ENCODE peak calls at places on chromosomes 16 and 17, in ten cellular contexts. C is MCF 10A, P is breast epithelium, D is anterior cingulate cortex, B is Karpas-422, O is left ventricle myocardium superior, Z is IMR-90, Q is iris pigment epithelial cell, G is NCI-H2171 treated with DMSO at 0.1 percent for 48 hours, H is NCI-H774. N is an unnamed sample.
A peak's percentile ranks its signal among the peaks of the same experiment; 100 is the strongest.

GRCh38 chr16:11636172-11636721 is 32.0 kb upstream of the SNN start:
- DNase-seq in G (peak; percentile 95), Z (no peak), O (no peak), P (no peak), D (no peak), B (no peak), Q (no peak), H (peak; percentile 92), C (peak; percentile 75), N (no peak)

GRCh38 chr17:74637912-74638311 is 14.4 kb upstream of the CD300E start:
- DNase-seq in Z (no peak), H (no peak), C (no peak), O (no peak), B (no peak), Q (no peak), P (no peak), G (no peak), D (no peak), N (peak; percentile 62)

GRCh38 chr17:73069164-73069774 is 23.2 kb downstream of the SLC39A11 start:
- DNase-seq in C (no peak), G (no peak), B (no peak), Q (no peak), O (no peak), Z (no peak), H (peak; percentile 30), D (no peak), P (no peak), N (no peak)

GRCh38 chr17:45050680-45051059 is 762 bp downstream of the DCAKD start:
- DNase-seq in P (no peak), D (no peak), Q (peak; percentile 37), B (peak; percentile 74), G (no peak), C (peak; percentile 50), H (no peak), O (no peak), Z (peak; percentile 28), N (no peak)

GRCh38 chr16:84514874-84515835 is 10.7 kb upstream of the MEAK7 start:
- DNase-seq in C (no peak), H (no peak), D (no peak), Z (no peak), O (no peak), B (peak; percentile 86), Q (no peak), P (no peak), G (no peak), N (no peak)

GRCh38 chr16:24671455-24671954 is 57.9 kb upstream of the TNRC6A start:
- DNase-seq in Q (no peak), P (no peak), D (no peak), O (no peak), B (peak; percentile 19), G (no peak), H (no peak), C (no peak), Z (no peak), N (no peak)

GRCh38 chr17:42337442-42337841 is 49.1 kb downstream of the STAT5A start:
- DNase-seq in Q (no peak), H (no peak), D (no peak), C (no peak), O (no peak), Z (peak; percentile 81), B (peak; percentile 63), G (peak; percentile 43), P (no peak), N (no peak)

GRCh38 chr17:64216030-64216384 is 47.1 kb downstream of the TEX2 start:
- DNase-seq in C (no peak), B (no peak), P (no peak), H (no peak), D (no peak), Q (no peak), O (no peak), Z (peak; percentile 69), G (no peak), N (no peak)

GRCh38 chr17:32487460-32488176 is 825 bp downstream of the CDK5R1 start:
- DNase-seq in P (no peak), O (no peak), Z (no peak), D (no peak), G (peak; percentile 45), C (no peak), H (no peak), B (no peak), Q (no peak), N (peak; percentile 49)

GRCh38 chr17:80868022-80868609 is 123.5 kb upstream of the CHMP6 start:
- DNase-seq in D (no peak), C (no peak), Q (no peak), G (no peak), O (peak; percentile 5), H (no peak), B (peak; percentile 85), P (no peak), Z (no peak), N (no peak)

GRCh38 chr17:7114875-7115614 is 423 bp upstream of the ASGR2 start:
- DNase-seq in B (no peak), H (no peak), P (no peak), Q (no peak), O (no peak), G (no peak), D (no peak), C (no peak), Z (no peak), N (no peak)

GRCh38 chr17:38589462-38590114 is 16.2 kb downstream of the SRCIN1 start:
- DNase-seq in Z (no peak), D (no peak), Q (no peak), H (no peak), C (no peak), O (no peak), G (no peak), P (no peak), B (no peak), N (no peak)

GRCh38 chr16:22233050-22233405 is 26.9 kb downstream of the EEF2K start:
- DNase-seq in Q (no peak), P (no peak), Z (no peak), B (no peak), H (no peak), O (no peak), D (no peak), C (no peak), G (no peak), N (peak; percentile 32)

GRCh38 chr17:46108120-46108519 is 85.1 kb downstream of the KANSL1 start:
- DNase-seq in Z (no peak), C (no peak), B (no peak), G (no peak), Q (no peak), D (no peak), P (no peak), H (no peak), O (no peak), N (no peak)

GRCh38 chr16:54320895-54321294 is 34.3 kb upstream of the IRX3 start:
- DNase-seq in B (no peak), P (no peak), C (no peak), O (no peak), Q (no peak), Z (no peak), H (no peak), G (no peak), D (no peak), N (no peak)

GRCh38 chr16:46883690-46884512 is at the start of gene GPT2:
- DNase-seq in C (peak; percentile 97), Z (peak; percentile 95), Q (peak; percentile 95), D (peak; percentile 97), O (peak; percentile 99), H (peak; percentile 96), G (peak; percentile 71), B (peak; percentile 97), P (peak; percentile 92), N (peak; percentile 97)

GRCh38 chr16:69930117-69930776 is 20.9 kb upstream of the CLEC18A start:
- DNase-seq in Z (peak; percentile 60), B (peak; percentile 90), C (peak; percentile 72), D (no peak), O (peak; percentile 57), H (no peak), G (no peak), Q (peak; percentile 40), P (no peak), N (peak; percentile 62)

GRCh38 chr16:6684076-6684673 is 648.5 kb upstream of the RBFOX1 start:
- DNase-seq in H (peak; percentile 2), Q (peak; percentile 20), C (no peak), O (no peak), B (peak; percentile 74), G (peak; percentile 24), P (no peak), D (peak; percentile 4), Z (no peak), N (peak; percentile 86)

GRCh38 chr16:69513180-69513966 is 52.4 kb upstream of the NFAT5 start:
- DNase-seq in D (no peak), C (peak; percentile 45), O (no peak), P (no peak), H (no peak), Z (peak; percentile 65), Q (peak; percentile 24), G (no peak), B (no peak), N (no peak)

GRCh38 chr16:69553332-69553731 is 12.4 kb upstream of the NFAT5 start:
- DNase-seq in O (no peak), D (no peak), B (no peak), H (no peak), P (no peak), Z (no peak), C (no peak), Q (no peak), G (no peak), N (no peak)

GRCh38 chr17:71423871-71424546 is 696.8 kb upstream of the SOX9 start:
- DNase-seq in Z (peak; percentile 76), G (peak; percentile 65), D (no peak), B (peak; percentile 61), H (no peak), O (no peak), P (no peak), Q (peak; percentile 73), C (peak; percentile 86), N (no peak)

GRCh38 chr16:86718118-86718517 is 139.8 kb downstream of the FOXL1 start:
- DNase-seq in O (no peak), H (no peak), C (peak; percentile 66), G (no peak), Z (peak; percentile 10), D (no peak), P (no peak), B (no peak), Q (peak; percentile 3), N (no peak)

GRCh38 chr17:32739722-32740121 is 137.2 kb downstream of the MYO1D start:
- DNase-seq in P (no peak), G (no peak), O (no peak), D (no peak), B (no peak), C (no peak), H (no peak), Z (no peak), Q (no peak), N (no peak)

GRCh38 chr17:7501729-7502128 is 17.6 kb downstream of the POLR2A start:
- DNase-seq in Q (no peak), O (no peak), H (no peak), Z (no peak), D (no peak), B (no peak), P (no peak), C (no peak), G (no peak), N (no peak)

GRCh38 chr16:85639529-85640253 is 26.6 kb downstream of the GSE1 start:
- DNase-seq in D (no peak), Q (no peak), B (no peak), G (peak; percentile 97), P (peak; percentile 73), O (peak; percentile 89), C (no peak), H (peak; percentile 44), Z (no peak), N (no peak)

GRCh38 chr16:67191995-67192681 is at the start of gene E2F4:
- DNase-seq in O (peak; percentile 94), D (peak; percentile 88), C (peak; percentile 88), Q (peak; percentile 94), H (peak; percentile 68), P (peak; percentile 90), Z (peak; percentile 92), B (peak; percentile 97), G (peak; percentile 87), N (peak; percentile 94)

GRCh38 chr16:12300946-12301500 is 324.5 kb downstream of the SNX29 start:
- DNase-seq in Q (no peak), G (no peak), O (no peak), D (no peak), P (no peak), B (no peak), C (no peak), Z (no peak), H (no peak), N (no peak)

GRCh38 chr17:8391711-8392110 is 5.9 kb downstream of the RNF222 start:
- DNase-seq in O (no peak), P (peak; percentile 33), Q (no peak), D (no peak), H (no peak), G (no peak), Z (peak; percentile 11), B (no peak), C (no peak), N (no peak)